ENCODE peak calls at places on chromosomes 4 and X, in seven cellular contexts. F, C, U, R, A, Y and J are unnamed samples.

GRCh38 chr4:131974730-131975129 is 1174.4 kb upstream of the PCDH10 start:
- DNase-seq in F (no peak), C (no peak), U (no peak), R (no peak), A (no peak), Y (no peak), J (no peak)

GRCh38 chr4:8770518-8771257 is 101.0 kb downstream of the HMX1 start:
- DNase-seq in F (no peak), C (no peak), U (peak), R (no peak), A (no peak), Y (no peak), J (peak)

GRCh38 chr4:77820836-77821561 is 1.8 kb upstream of the CNOT6L start:
- DNase-seq in F (no peak), C (no peak), U (no peak), R (no peak), A (peak), Y (no peak), J (no peak)

GRCh38 chrX:138885886-138886285 is 174.4 kb upstream of the FGF13 start:
- DNase-seq in F (no peak), C (no peak), U (no peak), R (no peak), A (no peak), Y (no peak), J (no peak)

GRCh38 chrX:17588303-17588702 is 149.0 kb upstream of the SCML1 start:
- DNase-seq in F (no peak), C (no peak), U (no peak), R (no peak), A (no peak), Y (no peak), J (no peak)

GRCh38 chrX:117854806-117855205 is 261.8 kb downstream of the KLHL13 start:
- DNase-seq in F (no peak), C (no peak), U (no peak), R (no peak), A (no peak), Y (no peak), J (no peak)

GRCh38 chr4:21452931-21453330 is 495.6 kb downstream of the KCNIP4 start:
- DNase-seq in F (no peak), C (no peak), U (no peak), R (no peak), A (no peak), Y (no peak), J (no peak)

GRCh38 chr4:60757986-60758385 is 442.1 kb upstream of the ADGRL3 start:
- DNase-seq in F (no peak), C (no peak), U (no peak), R (no peak), A (no peak), Y (no peak), J (no peak)

GRCh38 chrX:153687121-153688039 is at the start of gene SLC6A8:
- DNase-seq in F (peak), C (peak), U (peak), R (no peak), A (peak), Y (no peak), J (no peak)

GRCh38 chrX:123860506-123860840 is 620 bp downstream of the XIAP start:
- DNase-seq in F (no peak), C (no peak), U (no peak), R (no peak), A (peak), Y (no peak), J (no peak)